ENCODE peak calls at places on chromosomes 2 and 18, in five cellular contexts. One of them, this sample, is unnamed.

GRCh38 chr18:69996951-69997798 is 49.5 kb upstream of the CD226 start:
- DNase-seq in amniotic stem cell: no peak
- DNase-seq in stimulated activated CD4-positive, alpha-beta T cell treated with anti-CD3 and anti-CD28 coated beads, Interleukin-1b, Interleukin-23, amount 100 ng/mL, for 24 hours: no peak
- DNase-seq in non-pigmented ciliary epithelial cell: no peak
- DNase-seq in KBM-7: no peak
- DNase-seq in this sample: no peak

GRCh38 chr2:37582371-37582770 is 89.1 kb downstream of the CDC42EP3 start:
- DNase-seq in amniotic stem cell: no peak
- DNase-seq in stimulated activated CD4-positive, alpha-beta T cell treated with anti-CD3 and anti-CD28 coated beads, Interleukin-1b, Interleukin-23, amount 100 ng/mL, for 24 hours: no peak
- DNase-seq in non-pigmented ciliary epithelial cell: no peak
- DNase-seq in KBM-7: no peak
- DNase-seq in this sample: no peak

GRCh38 chr2:208128136-208128535 is 1.5 kb downstream of the CRYGC start:
- DNase-seq in amniotic stem cell: no peak
- DNase-seq in stimulated activated CD4-positive, alpha-beta T cell treated with anti-CD3 and anti-CD28 coated beads, Interleukin-1b, Interleukin-23, amount 100 ng/mL, for 24 hours: no peak
- DNase-seq in non-pigmented ciliary epithelial cell: no peak
- DNase-seq in KBM-7: no peak
- DNase-seq in this sample: no peak

GRCh38 chr2:128617661-128618060 is 299.0 kb upstream of the HS6ST1 start:
- DNase-seq in amniotic stem cell: no peak
- DNase-seq in stimulated activated CD4-positive, alpha-beta T cell treated with anti-CD3 and anti-CD28 coated beads, Interleukin-1b, Interleukin-23, amount 100 ng/mL, for 24 hours: no peak
- DNase-seq in non-pigmented ciliary epithelial cell: no peak
- DNase-seq in KBM-7: no peak
- DNase-seq in this sample: no peak

GRCh38 chr18:48949051-48949605 is 1.6 kb downstream of the SMAD7 start:
- DNase-seq in amniotic stem cell: no peak
- DNase-seq in stimulated activated CD4-positive, alpha-beta T cell treated with anti-CD3 and anti-CD28 coated beads, Interleukin-1b, Interleukin-23, amount 100 ng/mL, for 24 hours: no peak
- DNase-seq in non-pigmented ciliary epithelial cell: no peak
- DNase-seq in KBM-7: no peak
- DNase-seq in this sample: no peak

GRCh38 chr2:71578665-71579371 is 125.5 kb downstream of the DYSF start:
- DNase-seq in amniotic stem cell: no peak
- DNase-seq in stimulated activated CD4-positive, alpha-beta T cell treated with anti-CD3 and anti-CD28 coated beads, Interleukin-1b, Interleukin-23, amount 100 ng/mL, for 24 hours: no peak
- DNase-seq in non-pigmented ciliary epithelial cell: no peak
- DNase-seq in KBM-7: no peak
- DNase-seq in this sample: no peak

GRCh38 chr18:52945552-52945951 is 605.6 kb downstream of the DCC start:
- DNase-seq in amniotic stem cell: no peak
- DNase-seq in stimulated activated CD4-positive, alpha-beta T cell treated with anti-CD3 and anti-CD28 coated beads, Interleukin-1b, Interleukin-23, amount 100 ng/mL, for 24 hours: no peak
- DNase-seq in non-pigmented ciliary epithelial cell: no peak
- DNase-seq in KBM-7: no peak
- DNase-seq in this sample: no peak

GRCh38 chr2:9002637-9003365 is 683 bp downstream of the MBOAT2 start:
- DNase-seq in amniotic stem cell: no peak
- DNase-seq in stimulated activated CD4-positive, alpha-beta T cell treated with anti-CD3 and anti-CD28 coated beads, Interleukin-1b, Interleukin-23, amount 100 ng/mL, for 24 hours: no peak
- DNase-seq in non-pigmented ciliary epithelial cell: no peak
- DNase-seq in KBM-7: peak
- DNase-seq in this sample: no peak

GRCh38 chr18:4765401-4765800 is 310.3 kb upstream of the DLGAP1 start:
- DNase-seq in amniotic stem cell: no peak
- DNase-seq in stimulated activated CD4-positive, alpha-beta T cell treated with anti-CD3 and anti-CD28 coated beads, Interleukin-1b, Interleukin-23, amount 100 ng/mL, for 24 hours: no peak
- DNase-seq in non-pigmented ciliary epithelial cell: no peak
- DNase-seq in KBM-7: no peak
- DNase-seq in this sample: no peak

GRCh38 chr2:147389218-147389617 is 455.6 kb upstream of the ACVR2A start:
- DNase-seq in amniotic stem cell: no peak
- DNase-seq in stimulated activated CD4-positive, alpha-beta T cell treated with anti-CD3 and anti-CD28 coated beads, Interleukin-1b, Interleukin-23, amount 100 ng/mL, for 24 hours: no peak
- DNase-seq in non-pigmented ciliary epithelial cell: no peak
- DNase-seq in KBM-7: no peak
- DNase-seq in this sample: no peak

GRCh38 chr18:24231773-24232735 is 93.2 kb downstream of the CABYR start:
- DNase-seq in amniotic stem cell: no peak
- DNase-seq in stimulated activated CD4-positive, alpha-beta T cell treated with anti-CD3 and anti-CD28 coated beads, Interleukin-1b, Interleukin-23, amount 100 ng/mL, for 24 hours: no peak
- DNase-seq in non-pigmented ciliary epithelial cell: no peak
- DNase-seq in KBM-7: no peak
- DNase-seq in this sample: no peak

GRCh38 chr2:149894226-149894625 is 306.7 kb upstream of the MMADHC start:
- DNase-seq in amniotic stem cell: no peak
- DNase-seq in stimulated activated CD4-positive, alpha-beta T cell treated with anti-CD3 and anti-CD28 coated beads, Interleukin-1b, Interleukin-23, amount 100 ng/mL, for 24 hours: no peak
- DNase-seq in non-pigmented ciliary epithelial cell: no peak
- DNase-seq in KBM-7: no peak
- DNase-seq in this sample: no peak

This sample was measured in astrocyte of the cerebellum.